ENCODE peak calls at places on chromosomes 12 and 14, in eight cellular contexts. K is SJCRH30; D is naive thymus-derived CD4-positive, alpha-beta T cell; I is neural progenitor cell; J is cardiac muscle cell; A is CD8-positive, alpha-beta memory T cell; B is ovary; G is psoas muscle. T is an unnamed sample.

GRCh38 chr14:35470775-35471174 is 63.2 kb upstream of the INSM2 start:
- DNase-seq in A (no peak), J (peak), D (no peak), G (no peak), B (no peak), K (peak), I (peak), T (no peak)

GRCh38 chr14:73472182-73473114 is 14.1 kb upstream of the NUMB start:
- DNase-seq in B (no peak), A (no peak), G (no peak), D (no peak), J (peak), K (peak), I (peak), T (no peak)

GRCh38 chr12:40907115-40907521 is 214.9 kb downstream of the CNTN1 start:
- DNase-seq in D (no peak), A (no peak), K (no peak), B (no peak), J (no peak), G (no peak), I (no peak), T (no peak)

GRCh38 chr12:130805635-130806034 is 33.4 kb downstream of the STX2 start:
- DNase-seq in I (no peak), K (no peak), A (no peak), B (no peak), D (no peak), J (no peak), G (no peak), T (no peak)

GRCh38 chr12:121740847-121741246 is 28.3 kb downstream of the TMEM120B start:
- DNase-seq in K (no peak), J (no peak), D (no peak), B (no peak), I (no peak), A (no peak), G (no peak), T (no peak)

GRCh38 chr14:52086755-52087154 is 17.9 kb upstream of the NID2 start:
- DNase-seq in I (no peak), A (no peak), J (no peak), B (no peak), D (no peak), K (peak), G (no peak), T (no peak)

GRCh38 chr12:92065018-92065499 is 80.6 kb downstream of the BTG1 start:
- DNase-seq in B (no peak), I (no peak), J (no peak), A (peak), G (no peak), K (no peak), D (no peak), T (no peak)

GRCh38 chr12:15163001-15163400 is 58.2 kb downstream of the RERG start:
- DNase-seq in K (no peak), D (no peak), I (no peak), G (no peak), B (no peak), A (no peak), J (no peak), T (no peak)

GRCh38 chr14:30020687-30021086 is 93.0 kb upstream of the PRKD1 start:
- DNase-seq in K (no peak), A (no peak), I (no peak), G (no peak), D (no peak), J (no peak), B (no peak), T (no peak)

GRCh38 chr12:80763874-80764273 is 47.2 kb downstream of the MYF5 start:
- DNase-seq in I (peak), B (no peak), K (peak), A (no peak), D (no peak), G (no peak), J (peak), T (no peak)

GRCh38 chr12:24414421-24414820 is 465.0 kb upstream of the SOX5 start:
- DNase-seq in K (no peak), B (no peak), I (no peak), A (no peak), J (no peak), D (no peak), G (no peak), T (no peak)

GRCh38 chr12:82963961-82964360 is 277.3 kb downstream of the TMTC2 start:
- DNase-seq in I (peak), B (no peak), K (peak), D (no peak), J (peak), A (no peak), G (no peak), T (no peak)

GRCh38 chr12:40870981-40871380 is 178.7 kb downstream of the CNTN1 start:
- DNase-seq in J (no peak), D (no peak), K (no peak), G (no peak), B (no peak), I (no peak), A (no peak), T (no peak)

GRCh38 chr12:89390802-89391673 is 38.7 kb upstream of the DUSP6 start:
- DNase-seq in I (no peak), G (no peak), A (no peak), K (peak), J (no peak), B (no peak), D (no peak), T (no peak)

GRCh38 chr12:57456145-57456700 is 1.1 kb downstream of the INHBE start:
- DNase-seq in I (peak), G (no peak), D (peak), A (no peak), B (no peak), J (peak), K (peak), T (no peak)

GRCh38 chr14:103688441-103688840 is 26.8 kb downstream of the XRCC3 start:
- DNase-seq in I (no peak), D (no peak), G (no peak), B (no peak), K (no peak), A (no peak), J (no peak), T (no peak)
- H3K27ac ChIP-seq in I (no peak), D (no peak), G (no peak), B (no peak), K (no peak), A (no peak), J (no peak), T (no peak)

GRCh38 chr12:113868365-113868764 is 97.8 kb downstream of the RBM19 start:
- DNase-seq in B (no peak), D (no peak), G (no peak), K (no peak), I (no peak), A (no peak), J (no peak), T (no peak)
- H3K27ac ChIP-seq in B (no peak), D (no peak), G (no peak), K (no peak), I (no peak), A (no peak), J (no peak), T (no peak)

GRCh38 chr14:65301862-65302539 is 110.5 kb upstream of the FUT8 start:
- DNase-seq in J (no peak), G (no peak), I (no peak), D (no peak), A (no peak), K (no peak), B (no peak), T (no peak)
- H3K27ac ChIP-seq in J (no peak), G (no peak), I (no peak), D (no peak), A (no peak), K (no peak), B (no peak), T (no peak)

GRCh38 chr14:76688373-76688671 is 72.9 kb upstream of the VASH1 start:
- DNase-seq in D (no peak), A (no peak), B (no peak), I (no peak), K (no peak), G (no peak), J (no peak), T (no peak)
- H3K27ac ChIP-seq in D (no peak), A (no peak), B (no peak), I (no peak), K (no peak), G (no peak), J (no peak), T (no peak)

DNA sequence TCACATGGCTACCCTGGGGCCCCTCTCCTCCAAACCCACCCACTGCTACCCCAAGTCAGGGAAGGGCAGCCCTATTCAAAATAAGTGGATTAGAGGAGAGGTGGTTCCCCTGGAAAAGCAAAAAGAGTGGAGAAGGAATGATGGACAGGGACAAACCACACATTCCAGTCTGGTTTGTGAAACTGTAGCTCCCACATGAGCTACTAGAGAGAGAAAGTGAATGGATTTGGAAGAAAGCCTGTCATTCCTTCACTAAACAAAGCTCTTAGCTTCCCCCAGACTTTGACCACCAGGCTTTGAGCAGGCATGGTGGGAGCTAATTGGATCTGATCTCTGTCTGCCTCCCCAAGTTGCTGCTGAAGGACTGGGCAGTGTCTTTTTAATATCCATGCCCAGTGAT is 28.0 kb downstream of the CCDC63 start:
- DNase-seq in J (no peak), I (no peak), D (no peak), A (no peak), B (no peak), K (no peak), G (no peak), T (no peak)
- H3K27ac ChIP-seq in J (no peak), I (no peak), D (no peak), A (no peak), B (no peak), K (no peak), G (no peak), T (no peak)

GRCh38 chr14:100654814-100655795 is 67.9 kb upstream of the BEGAIN start:
- DNase-seq in G (no peak), B (no peak), D (peak), I (peak), J (peak), A (peak), K (peak), T (no peak)
- H3K27ac ChIP-seq in G (no peak), B (no peak), D (no peak), I (no peak), J (no peak), A (no peak), K (no peak), T (no peak)

T was measured in right atrium auricular region.